ENCODE peak calls at places on chromosomes 2 and 18, in four cellular contexts. U is K562, J is GM12878, A is GM12891. K is an unnamed sample.

GRCh38 chr18:75240433-75240832 is 29.8 kb downstream of the TSHZ1 start:
- DNase-seq in U (peak; percentile 17), J (no peak), A (no peak), K (peak; percentile 38)

GRCh38 chr18:42112657-42113420 is 157.8 kb downstream of the PIK3C3 start:
- DNase-seq in U (no peak), J (no peak), A (no peak), K (peak; percentile 69)

GRCh38 chr2:225004531-225004930 is 37.7 kb downstream of the DOCK10 start:
- DNase-seq in U (no peak), J (no peak), A (no peak), K (no peak)

GRCh38 chr2:47601518-47602015 is 181.4 kb upstream of the MSH6 start:
- DNase-seq in U (no peak), J (no peak), A (no peak), K (no peak)

GRCh38 chr18:35143615-35144596 is 96.9 kb upstream of the ZNF397 start:
- DNase-seq in U (peak; percentile 28), J (no peak), A (no peak), K (no peak)

GRCh38 chr2:191862371-191862770 is 15.5 kb upstream of the CAVIN2 start:
- DNase-seq in U (no peak), J (no peak), A (no peak), K (no peak)

GRCh38 chr18:59220164-59220783 is 316 bp downstream of the GRP start:
- DNase-seq in U (no peak), J (no peak), A (peak; percentile 17), K (no peak)

GRCh38 chr2:102442967-102443828 is 20.2 kb downstream of the IL18RAP start:
- DNase-seq in U (no peak), J (no peak), A (peak; percentile 18), K (peak; percentile 52)

GRCh38 chr18:68735498-68736343 is 20.8 kb upstream of the TMX3 start:
- DNase-seq in U (peak; percentile 19), J (no peak), A (no peak), K (peak; percentile 38)

GRCh38 chr2:197073701-197074433 is 147.4 kb upstream of the PGAP1 start:
- DNase-seq in U (no peak), J (no peak), A (no peak), K (no peak)

GRCh38 chr18:62324917-62325805 is at the start of gene TNFRSF11A:
- DNase-seq in U (peak; percentile 83), J (no peak), A (peak; percentile 82), K (peak; percentile 36)

GRCh38 chr2:148458171-148458570 is 186.4 kb upstream of the EPC2 start:
- DNase-seq in U (no peak), J (no peak), A (no peak), K (no peak)

GRCh38 chr2:203804070-203804469 is 63.5 kb upstream of the CTLA4 start:
- DNase-seq in U (no peak), J (no peak), A (no peak), K (no peak)

GRCh38 chr2:229952256-229952835 is 30.0 kb downstream of the FBXO36 start:
- DNase-seq in U (no peak), J (no peak), A (no peak), K (no peak)

GRCh38 chr18:77650799-77651385 is 401.2 kb downstream of the GALR1 start:
- DNase-seq in U (peak; percentile 71), J (no peak), A (peak; percentile 75), K (peak; percentile 78)

GRCh38 chr2:110858135-110858737 is 125.9 kb downstream of the ACOXL start:
- DNase-seq in U (no peak), J (peak; percentile 69), A (no peak), K (no peak)

GRCh38 chr18:76357174-76357573 is 137.9 kb downstream of the ZNF516 start:
- DNase-seq in U (no peak), J (no peak), A (no peak), K (no peak)

GRCh38 chr2:70357076-70358071 is 55.5 kb upstream of the FAM136A start:
- DNase-seq in U (no peak), J (no peak), A (no peak), K (no peak)

GRCh38 chr2:241788572-241788971 is 11.9 kb downstream of the GAL3ST2 start:
- DNase-seq in U (no peak), J (peak; percentile 74), A (peak; percentile 18), K (no peak)

GRCh38 chr2:64018715-64019082 is 529 bp downstream of the VPS54 start:
- DNase-seq in U (no peak), J (no peak), A (no peak), K (peak; percentile 44)

GRCh38 chr2:179936654-179937053 is 70.4 kb downstream of the CWC22 start:
- DNase-seq in U (peak; percentile 51), J (no peak), A (no peak), K (peak; percentile 28)

GRCh38 chr2:172231508-172231907 is 128.8 kb upstream of the DLX2 start:
- DNase-seq in U (no peak), J (no peak), A (no peak), K (no peak)

GRCh38 chr18:69220529-69220928 is 180.2 kb upstream of the DOK6 start:
- DNase-seq in U (no peak), J (no peak), A (no peak), K (no peak)

GRCh38 chr2:138515084-138515483 is 13.5 kb downstream of the SPOPL start:
- DNase-seq in U (no peak), J (no peak), A (no peak), K (peak; percentile 63)

GRCh38 chr2:84980263-84980983 is 9.5 kb downstream of the KCMF1 start:
- DNase-seq in U (no peak), J (no peak), A (no peak), K (no peak)

GRCh38 chr2:74227646-74228045 is 29.2 kb downstream of the MTHFD2 start:
- DNase-seq in U (peak; percentile 73), J (no peak), A (no peak), K (no peak)

GRCh38 chr2:149446735-149447134 is 116.3 kb downstream of the LYPD6 start:
- DNase-seq in U (no peak), J (no peak), A (no peak), K (no peak)

GRCh38 chr2:127085260-127085666 is 21.7 kb downstream of the BIN1 start:
- DNase-seq in U (no peak), J (peak; percentile 42), A (no peak), K (peak; percentile 86)

GRCh38 chr18:63376493-63377053 is 9.6 kb upstream of the KDSR start:
- DNase-seq in U (no peak), J (no peak), A (no peak), K (peak; percentile 66)

GRCh38 chr18:33676593-33676992 is 98.6 kb downstream of the ASXL3 start:
- DNase-seq in U (no peak), J (no peak), A (no peak), K (no peak)

GRCh38 chr2:172972005-172972619 is 103.5 kb upstream of the MAP3K20 start:
- DNase-seq in U (peak; percentile 72), J (no peak), A (peak; percentile 38), K (peak; percentile 50)

GRCh38 chr2:218406949-218407703 is 7.5 kb downstream of the CTDSP1 start:
- DNase-seq in U (no peak), J (peak; percentile 27), A (no peak), K (no peak)

GRCh38 chr2:123993728-123994323 is 31.3 kb upstream of the CNTNAP5 start:
- DNase-seq in U (peak; percentile 16), J (no peak), A (peak; percentile 2), K (peak; percentile 17)

GRCh38 chr18:37668971-37669747 is 103.6 kb upstream of the CELF4 start:
- DNase-seq in U (no peak), J (no peak), A (no peak), K (no peak)

GRCh38 chr2:191746809-191747208 is 68.9 kb downstream of the NABP1 start:
- DNase-seq in U (no peak), J (no peak), A (no peak), K (no peak)

GRCh38 chr2:70959851-70960832 is 18.3 kb upstream of the ANKRD53 start:
- DNase-seq in U (peak; percentile 32), J (no peak), A (no peak), K (no peak)

GRCh38 chr2:42101641-42102605 is 54.1 kb downstream of the PKDCC start:
- DNase-seq in U (no peak), J (peak; percentile 82), A (peak; percentile 67), K (peak; percentile 32)

GRCh38 chr2:28398101-28398834 is 5.6 kb downstream of the FOSL2 start:
- DNase-seq in U (no peak), J (no peak), A (no peak), K (no peak)
- TF ChIP-seq SPI1 in U (no peak), J (no peak), A (no peak), K (no peak)

DNA sequence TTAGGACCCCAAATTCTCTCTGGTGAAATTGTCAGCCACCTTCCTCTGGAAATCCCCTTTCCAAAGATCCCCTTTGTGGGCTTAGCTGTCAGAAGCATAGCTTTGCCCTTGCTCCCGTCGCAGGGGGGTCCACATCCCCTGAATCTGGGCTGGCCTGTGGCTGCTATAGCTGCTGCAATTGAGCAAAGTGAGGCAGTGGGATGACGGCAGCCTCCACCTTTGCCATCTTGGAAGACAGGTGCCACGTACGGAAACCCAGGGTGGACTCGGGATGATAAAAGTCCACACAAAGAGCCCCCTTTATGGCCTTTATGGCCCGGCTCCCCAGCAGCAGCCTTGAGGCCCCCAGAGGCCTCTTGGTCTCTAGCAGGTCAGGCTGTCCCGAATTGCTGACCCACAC is 33.4 kb upstream of the ID2 start:
- DNase-seq in U (no peak), J (no peak), A (no peak), K (no peak)
- TF ChIP-seq SPI1 in U (no peak), J (no peak), A (no peak), K (no peak)

DNA sequence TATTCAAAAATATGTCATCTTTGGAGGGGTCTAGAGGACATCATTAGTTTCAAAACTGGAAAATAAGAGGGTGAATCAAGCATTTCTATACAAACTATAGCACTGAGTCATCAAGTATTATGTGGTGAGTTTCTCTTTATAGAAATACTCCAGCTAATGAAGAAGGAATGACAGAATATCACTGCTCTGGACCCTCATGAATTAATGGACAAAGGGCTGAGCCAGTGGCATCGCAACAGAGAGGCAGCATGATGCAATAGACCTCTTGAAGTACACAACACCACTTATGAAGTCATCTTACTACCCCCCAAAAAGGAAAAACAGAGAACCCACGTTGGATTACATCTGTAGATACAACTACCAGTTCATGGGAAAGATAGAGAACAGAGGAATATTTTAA is 27.4 kb upstream of the EIF2AK3 start:
- DNase-seq in U (no peak), J (no peak), A (no peak), K (no peak)
- TF ChIP-seq SPI1 in U (no peak), J (no peak), A (no peak), K (no peak)

DNA sequence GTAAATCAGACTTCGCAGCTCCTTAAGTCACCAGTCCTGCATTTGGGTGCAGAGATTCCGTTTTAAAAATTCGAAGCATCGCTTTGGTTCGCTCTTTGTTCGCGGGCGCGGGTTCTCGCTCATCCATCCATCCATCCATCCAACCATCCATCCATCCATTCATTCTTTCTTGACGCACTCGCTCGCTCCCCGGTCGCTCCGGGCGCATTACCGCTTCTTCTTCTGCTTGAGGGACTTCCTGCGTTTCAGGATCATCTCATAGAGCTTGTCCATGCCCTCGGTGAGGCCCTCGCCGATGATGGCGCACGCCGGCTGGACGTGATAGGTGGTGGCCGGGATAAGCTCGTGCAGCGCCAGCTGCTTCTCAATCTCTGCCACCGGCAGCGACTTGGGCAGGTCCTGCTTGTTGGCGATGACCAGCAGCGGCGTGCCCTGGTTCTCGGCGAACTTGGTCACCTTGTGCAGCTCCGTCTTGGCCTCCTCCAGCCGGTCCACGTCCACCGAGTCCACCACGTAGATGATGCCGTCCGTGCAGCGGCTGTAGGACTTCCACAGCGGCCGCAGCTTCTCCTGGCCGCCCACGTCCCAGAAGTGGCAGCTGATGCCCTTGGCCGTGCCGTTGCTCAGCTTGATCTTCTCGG is 960 bp downstream of the ARL4C start:
- DNase-seq in U (no peak), J (no peak), A (no peak), K (no peak)
- TF ChIP-seq SPI1 in U (no peak), J (no peak), A (no peak), K (no peak)